ENCODE peak calls at places on chromosomes 3 and 15, in five cellular contexts. W is HepG2, Q is K562, I is upper lobe of left lung, A is GM12878. G is an unnamed sample. For H3K36me3, the result is how much of the 10 kb centered on the place peaks cover.

GRCh38 chr3:133393691-133394474 is 6.0 kb upstream of the BFSP2 start:
- ATAC-seq in W (no peak), Q (no peak), I (no peak), A (no peak), G (no peak)

GRCh38 chr3:112366428-112366931 is 33.5 kb downstream of the CD200 start:
- ATAC-seq in W (no peak), Q (no peak), I (no peak), A (no peak), G (no peak)

GRCh38 chr3:177378168-177378567 is 180.9 kb upstream of the TBL1XR1 start:
- ATAC-seq in W (no peak), Q (no peak), I (no peak), A (peak), G (no peak)

GRCh38 chr15:51030649-51031316 is 63.9 kb downstream of the TNFAIP8L3 start:
- ATAC-seq in W (peak), Q (no peak), I (peak), A (no peak), G (peak)

GRCh38 chr15:85727068-85727467 is 67.7 kb downstream of the KLHL25 start:
- ATAC-seq in W (no peak), Q (no peak), I (no peak), A (no peak), G (peak)

GRCh38 chr3:156298938-156299337 is 178.6 kb downstream of the KCNAB1 start:
- ATAC-seq in W (no peak), Q (no peak), I (no peak), A (no peak), G (peak)

GRCh38 chr3:108493862-108494261 is 16.5 kb downstream of the MYH15 start:
- ATAC-seq in W (peak), Q (no peak), I (peak), A (peak), G (no peak)

GRCh38 chr15:82663186-82663600 is 16.0 kb upstream of the CPEB1 start:
- ATAC-seq in W (peak), Q (peak), I (no peak), A (peak), G (no peak)

GRCh38 chr3:123066599-123066895 is 278 bp upstream of the PDIA5 start:
- ATAC-seq in W (peak), Q (peak), I (no peak), A (no peak), G (peak)

GRCh38 chr15:43133429-43134156 is at the start of gene TMEM62:
- ATAC-seq in W (peak), Q (peak), I (peak), A (peak), G (peak)

GRCh38 chr15:42493694-42494093 is 1.7 kb upstream of the SNAP23 start:
- ATAC-seq in W (no peak), Q (no peak), I (no peak), A (no peak), G (no peak)

GRCh38 chr3:150602426-150603089 is 563 bp upstream of the SELENOT start:
- ATAC-seq in W (peak), Q (peak), I (no peak), A (peak), G (peak)

GRCh38 chr3:32498992-32499391 is 3.7 kb downstream of the CMTM6 start:
- ATAC-seq in W (no peak), Q (no peak), I (no peak), A (no peak), G (no peak)

GRCh38 chr3:30544811-30545210 is 61.6 kb upstream of the TGFBR2 start:
- ATAC-seq in W (no peak), Q (no peak), I (no peak), A (no peak), G (peak)

GRCh38 chr3:69116897-69117296 is 5.5 kb downstream of the LMOD3 start:
- ATAC-seq in W (no peak), Q (no peak), I (no peak), A (no peak), G (no peak)
- TF ChIP-seq EP300 in W (no peak), Q (no peak), I (no peak), A (no peak), G (no peak)

GRCh38 chr3:47713655-47714054 is 68.0 kb downstream of the SMARCC1 start:
- ATAC-seq in W (no peak), Q (no peak), I (no peak), A (no peak), G (no peak)

GRCh38 chr3:47714606-47715005 is 67.1 kb downstream of the SMARCC1 start:
- ATAC-seq in W (no peak), Q (no peak), I (no peak), A (no peak), G (no peak)

GRCh38 chr3:47716656-47717055 is 65.0 kb downstream of the SMARCC1 start:
- ATAC-seq in W (no peak), Q (no peak), I (no peak), A (no peak), G (no peak)

GRCh38 chr3:47712398-47712797 is 69.3 kb downstream of the SMARCC1 start:
- ATAC-seq in W (no peak), Q (no peak), I (no peak), A (no peak), G (no peak)

GRCh38 chr3:47715928-47716327 is 65.8 kb downstream of the SMARCC1 start:
- ATAC-seq in W (no peak), Q (peak), I (no peak), A (no peak), G (no peak)
- H3K36me3 ChIP-seq in W (under half), Q (half or more), I (under half), A (under half), G (under half)

DNA sequence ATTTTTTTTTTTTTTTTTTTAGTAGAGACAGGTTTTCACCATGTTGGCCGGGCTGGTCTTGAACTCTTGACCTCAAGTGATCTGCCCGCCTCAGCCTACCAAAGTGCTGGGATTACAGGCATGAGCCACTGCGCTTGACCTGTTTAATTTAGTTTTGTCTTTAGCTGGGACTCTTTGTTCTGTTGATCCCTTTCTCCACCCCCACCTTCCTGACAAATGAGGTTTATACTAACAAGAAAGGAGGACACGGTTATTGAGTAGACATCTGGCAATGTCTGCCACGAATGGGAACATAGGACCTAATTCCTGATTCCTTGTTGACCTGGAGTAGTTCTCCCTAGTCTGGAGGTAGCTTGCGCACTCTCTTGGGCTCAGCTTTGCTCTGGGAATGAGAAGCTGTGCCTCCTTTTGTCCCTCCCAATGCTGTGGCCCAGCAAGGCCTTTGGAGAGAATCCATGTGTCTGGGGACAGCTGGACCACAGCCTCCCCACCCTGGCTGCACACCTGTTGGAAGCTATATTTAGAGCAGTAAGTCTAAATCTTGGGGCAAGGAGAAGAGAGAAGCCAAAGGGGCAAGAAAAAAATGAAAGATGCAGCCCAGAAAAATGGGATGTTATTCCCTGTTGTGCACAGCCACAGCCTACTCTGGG is 53.2 kb upstream of the ADPGK start:
- ATAC-seq in W (no peak), Q (no peak), I (no peak), A (no peak), G (no peak)
- TF ChIP-seq POLR2AphosphoS5 in W (no peak), Q (no peak), I (no peak), A (no peak), G (no peak)

GRCh38 chr3:22937536-22937935 is 265.6 kb upstream of the UBE2E2 start:
- ATAC-seq in W (no peak), Q (no peak), I (no peak), A (no peak), G (peak)
- TF ChIP-seq EP300 in W (no peak), Q (no peak), I (no peak), A (no peak), G (no peak)

GRCh38 chr3:149588909-149589308 is 68.9 kb downstream of the WWTR1 start:
- ATAC-seq in W (no peak), Q (no peak), I (no peak), A (no peak), G (no peak)
- H3K36me3 ChIP-seq in W (under half), Q (under half), I (under half), A (under half), G (under half)

GRCh38 chr3:5187920-5188418 is 462 bp downstream of the EDEM1 start:
- ATAC-seq in W (peak), Q (peak), I (peak), A (peak), G (peak)
- TF ChIP-seq POLR2AphosphoS5 in W (no peak), Q (no peak), I (peak), A (peak), G (no peak)

DNA sequence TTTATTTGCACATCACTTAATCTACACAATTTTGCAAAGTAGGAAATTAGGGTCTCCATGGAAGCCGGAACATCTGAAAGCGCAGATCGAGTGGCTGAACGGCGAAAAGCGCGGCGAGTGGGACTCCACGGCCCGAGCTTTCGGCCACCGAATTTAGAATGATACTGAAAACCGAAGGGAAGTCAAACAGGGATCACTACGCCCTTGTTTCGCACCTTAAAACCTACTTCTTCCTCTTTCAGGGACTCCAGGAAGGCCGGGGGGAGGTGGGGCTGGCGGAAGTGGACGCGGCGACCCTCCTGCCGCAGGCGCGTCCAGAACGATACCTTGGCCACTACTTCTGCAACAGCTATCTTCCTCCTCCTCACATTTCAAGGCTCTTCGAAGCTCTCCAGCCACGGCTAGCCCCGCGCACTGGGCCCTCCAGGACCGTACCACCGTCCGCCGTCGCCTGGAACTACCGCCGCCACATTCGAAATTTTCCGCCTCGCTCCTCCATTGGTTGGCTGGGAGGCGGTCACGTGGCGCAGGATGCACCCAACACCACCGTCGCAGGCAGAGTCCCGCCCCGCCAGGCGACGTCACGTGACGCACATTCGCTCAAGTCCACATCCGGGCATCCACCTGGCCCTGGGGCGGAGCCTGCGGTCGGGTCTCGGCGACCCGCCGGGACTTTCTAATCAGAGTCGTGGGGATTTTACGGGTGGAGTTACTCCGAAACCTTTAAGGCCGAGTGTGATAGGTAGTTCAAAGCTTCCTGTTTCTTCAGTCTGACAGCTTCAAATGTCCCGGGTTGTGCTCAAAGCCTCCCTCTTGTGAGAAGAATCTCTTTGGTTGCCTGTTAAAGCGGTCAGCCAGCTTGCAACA is at the start of gene SGO1:
- ATAC-seq in W (peak), Q (peak), I (peak), A (peak), G (peak)
- TF ChIP-seq EP300 in W (no peak), Q (peak), I (no peak), A (peak), G (no peak)

GRCh38 chr3:46996689-46997452 is 17.4 kb downstream of the NBEAL2 start:
- ATAC-seq in W (no peak), Q (no peak), I (no peak), A (no peak), G (no peak)
- H3K36me3 ChIP-seq in W (under half), Q (half or more), I (half or more), A (under half), G (half or more)

DNA sequence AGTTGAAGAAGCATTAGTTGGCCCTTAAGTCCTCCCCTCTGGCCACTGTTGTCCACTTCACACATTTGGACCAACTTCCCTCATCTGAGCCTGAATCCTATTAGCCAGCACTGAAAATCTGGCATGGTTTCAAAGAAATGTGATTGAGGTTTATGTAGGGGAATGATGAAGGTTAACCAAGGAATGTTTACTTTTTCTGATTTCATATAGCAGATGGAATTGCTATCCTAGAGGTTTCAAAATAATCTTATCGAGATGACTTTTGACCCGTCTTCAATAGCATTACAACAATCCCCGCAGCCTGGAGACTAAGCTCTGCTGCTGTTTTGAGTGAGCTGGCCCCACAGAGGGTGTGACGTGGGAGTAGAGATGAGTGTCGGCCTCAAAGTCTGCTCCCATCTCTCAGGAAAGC is 200.8 kb upstream of the IL12A start:
- ATAC-seq in W (peak), Q (no peak), I (no peak), A (peak), G (no peak)
- TF ChIP-seq POLR2AphosphoS5 in W (no peak), Q (no peak), I (no peak), A (no peak), G (no peak)

GRCh38 chr15:58987501-58988010 is at the start of gene RNF111:
- ATAC-seq in W (peak), Q (peak), I (peak), A (peak), G (peak)

GRCh38 chr15:58985443-58985842 is 2.0 kb upstream of the RNF111 start:
- ATAC-seq in W (no peak), Q (no peak), I (no peak), A (no peak), G (peak)

GRCh38 chr15:58987036-58987435 is 427 bp upstream of the RNF111 start:
- ATAC-seq in W (no peak), Q (no peak), I (no peak), A (no peak), G (no peak)

DNA sequence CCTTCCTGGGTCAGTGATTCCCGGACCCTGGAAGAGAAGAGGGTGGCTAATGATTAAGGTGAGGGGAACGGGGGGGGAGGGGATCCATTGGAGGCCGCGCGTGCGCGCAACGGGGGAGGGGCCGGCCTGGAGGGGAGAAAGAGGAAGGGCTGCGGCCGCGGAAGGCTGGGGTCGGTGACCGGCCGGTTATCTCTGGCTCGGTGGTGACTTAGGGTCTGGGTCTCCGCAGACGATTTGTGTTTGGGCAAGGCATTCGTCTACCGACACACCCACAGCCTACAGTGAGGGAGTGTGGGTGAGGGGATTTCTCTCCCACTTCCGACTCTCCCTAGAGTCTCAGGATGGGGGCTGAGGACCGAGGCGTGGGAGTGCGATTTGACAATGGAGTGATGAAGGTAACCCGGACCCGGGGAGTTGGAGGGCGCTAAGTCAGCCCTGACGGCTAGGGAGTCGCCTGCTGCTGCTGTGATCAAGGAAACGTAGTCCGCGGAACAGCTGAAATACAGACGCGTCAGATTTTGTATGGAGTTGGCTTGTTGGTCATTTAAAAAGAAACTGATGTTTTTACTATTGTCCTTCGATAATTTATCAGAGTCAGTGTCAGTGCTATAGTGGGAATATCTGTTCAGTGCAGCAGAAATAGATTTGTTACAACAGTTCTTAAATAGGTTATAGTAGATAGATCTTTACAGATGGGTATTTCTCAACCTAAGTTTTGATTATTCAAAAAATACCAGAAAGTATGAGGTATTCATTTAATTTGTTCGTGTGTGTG is 735 bp downstream of the RNF111 start:
- ATAC-seq in W (peak), Q (peak), I (peak), A (peak), G (peak)
- TF ChIP-seq EP300 in W (no peak), Q (no peak), I (no peak), A (no peak), G (no peak)